ENCODE peak calls at places on chromosomes 13 and 19, in nine cellular contexts. One of them, this sample, is unnamed.

GRCh38 chr13:51584731-51585191 is 499 bp downstream of the WDFY2 start:
- DNase-seq in activated naive CD8-positive, alpha-beta T cell treated with anti-CD3 and anti-CD28 coated beads for 36 hours: peak
- DNase-seq in neural progenitor cell: peak
- DNase-seq in cardiac muscle cell: peak
- DNase-seq in transverse colon: peak
- DNase-seq in H9: peak
- DNase-seq in uterus: no peak
- DNase-seq in NCI-H2081: peak
- DNase-seq in Right ventricle myocardium superior: peak
- DNase-seq in this sample: peak

GRCh38 chr13:79767126-79767525 is 286.2 kb downstream of the NDFIP2 start:
- DNase-seq in activated naive CD8-positive, alpha-beta T cell treated with anti-CD3 and anti-CD28 coated beads for 36 hours: no peak
- DNase-seq in NCI-H2081: no peak
- DNase-seq in uterus: no peak
- DNase-seq in cardiac muscle cell: peak
- DNase-seq in H9: no peak
- DNase-seq in neural progenitor cell: no peak
- DNase-seq in Right ventricle myocardium superior: no peak
- DNase-seq in transverse colon: no peak
- DNase-seq in this sample: no peak

GRCh38 chr19:33813391-33814101 is 16.9 kb downstream of the KCTD15 start:
- DNase-seq in uterus: no peak
- DNase-seq in neural progenitor cell: no peak
- DNase-seq in NCI-H2081: no peak
- DNase-seq in cardiac muscle cell: no peak
- DNase-seq in transverse colon: no peak
- DNase-seq in H9: no peak
- DNase-seq in activated naive CD8-positive, alpha-beta T cell treated with anti-CD3 and anti-CD28 coated beads for 36 hours: no peak
- DNase-seq in Right ventricle myocardium superior: peak
- DNase-seq in this sample: no peak

GRCh38 chr19:54448037-54448773 is 794 bp upstream of the LENG8 start:
- DNase-seq in Right ventricle myocardium superior: peak
- DNase-seq in NCI-H2081: peak
- DNase-seq in transverse colon: peak
- DNase-seq in activated naive CD8-positive, alpha-beta T cell treated with anti-CD3 and anti-CD28 coated beads for 36 hours: peak
- DNase-seq in cardiac muscle cell: peak
- DNase-seq in H9: peak
- DNase-seq in neural progenitor cell: peak
- DNase-seq in uterus: peak
- DNase-seq in this sample: peak

GRCh38 chr13:44013666-44014291 is 134.1 kb downstream of the LACC1 start:
- DNase-seq in transverse colon: no peak
- DNase-seq in neural progenitor cell: no peak
- DNase-seq in uterus: no peak
- DNase-seq in NCI-H2081: no peak
- DNase-seq in Right ventricle myocardium superior: no peak
- DNase-seq in activated naive CD8-positive, alpha-beta T cell treated with anti-CD3 and anti-CD28 coated beads for 36 hours: no peak
- DNase-seq in H9: no peak
- DNase-seq in cardiac muscle cell: peak
- DNase-seq in this sample: peak

GRCh38 chr19:6801397-6802086 is 29.0 kb downstream of the VAV1 start:
- DNase-seq in activated naive CD8-positive, alpha-beta T cell treated with anti-CD3 and anti-CD28 coated beads for 36 hours: peak
- DNase-seq in H9: peak
- DNase-seq in NCI-H2081: peak
- DNase-seq in transverse colon: peak
- DNase-seq in cardiac muscle cell: peak
- DNase-seq in Right ventricle myocardium superior: peak
- DNase-seq in uterus: peak
- DNase-seq in neural progenitor cell: no peak
- DNase-seq in this sample: no peak

GRCh38 chr13:55937180-55937579 is 1203.5 kb upstream of the PRR20A start:
- DNase-seq in activated naive CD8-positive, alpha-beta T cell treated with anti-CD3 and anti-CD28 coated beads for 36 hours: no peak
- DNase-seq in NCI-H2081: no peak
- DNase-seq in transverse colon: no peak
- DNase-seq in uterus: no peak
- DNase-seq in cardiac muscle cell: no peak
- DNase-seq in H9: no peak
- DNase-seq in Right ventricle myocardium superior: no peak
- DNase-seq in neural progenitor cell: no peak
- DNase-seq in this sample: no peak

GRCh38 chr19:11942008-11942842 is 17.3 kb downstream of the ZNF700 start:
- DNase-seq in H9: no peak
- DNase-seq in neural progenitor cell: no peak
- DNase-seq in transverse colon: no peak
- DNase-seq in activated naive CD8-positive, alpha-beta T cell treated with anti-CD3 and anti-CD28 coated beads for 36 hours: no peak
- DNase-seq in cardiac muscle cell: no peak
- DNase-seq in NCI-H2081: no peak
- DNase-seq in Right ventricle myocardium superior: no peak
- DNase-seq in uterus: no peak
- DNase-seq in this sample: no peak

GRCh38 chr13:80048802-80049201 is 292.1 kb downstream of the SPRY2 start:
- DNase-seq in H9: peak
- DNase-seq in NCI-H2081: peak
- DNase-seq in transverse colon: peak
- DNase-seq in neural progenitor cell: peak
- DNase-seq in uterus: peak
- DNase-seq in cardiac muscle cell: peak
- DNase-seq in activated naive CD8-positive, alpha-beta T cell treated with anti-CD3 and anti-CD28 coated beads for 36 hours: peak
- DNase-seq in Right ventricle myocardium superior: peak
- DNase-seq in this sample: peak